ENCODE peak calls at places on chromosomes 5 and 9, in five cellular contexts. O, I, F, S and X are unnamed samples.

GRCh38 chr9:128685636-128686489 is 3.2 kb upstream of the SET start:
- DNase-seq in F (no peak), I (no peak), O (peak), S (no peak), X (no peak)

GRCh38 chr9:137313326-137313920 is 11.4 kb upstream of the NRARP start:
- DNase-seq in O (no peak), I (no peak), F (no peak), S (no peak), X (no peak)

GRCh38 chr9:127194881-127195713 is 69.5 kb upstream of the GARNL3 start:
- DNase-seq in F (peak), S (no peak), I (no peak), O (no peak), X (no peak)

GRCh38 chr9:129225815-129226214 is 47.8 kb upstream of the IER5L start:
- DNase-seq in I (peak), O (peak), F (no peak), S (no peak), X (peak)

GRCh38 chr9:25121811-25122210 is 556.4 kb downstream of the TUSC1 start:
- DNase-seq in I (no peak), S (no peak), F (no peak), O (no peak), X (no peak)

GRCh38 chr5:926416-927171 is 33.9 kb downstream of the TRIP13 start:
- DNase-seq in O (no peak), F (no peak), I (peak), S (no peak), X (peak)

GRCh38 chr5:135028791-135029467 is 5.1 kb downstream of the PITX1 start:
- DNase-seq in F (no peak), I (no peak), S (no peak), O (no peak), X (no peak)

GRCh38 chr5:18745988-18746615 is 1111.8 kb downstream of the TAF11L14 start:
- DNase-seq in O (peak), S (no peak), I (peak), F (peak), X (no peak)

GRCh38 chr9:14323083-14323968 is 9.4 kb upstream of the NFIB start:
- DNase-seq in I (no peak), S (no peak), F (peak), O (no peak), X (no peak)

GRCh38 chr9:27351438-27351837 is 54.5 kb upstream of the EQTN start:
- DNase-seq in S (no peak), F (no peak), I (no peak), O (no peak), X (no peak)

GRCh38 chr9:69931340-69931739 is 110.7 kb downstream of the CFAP95 start:
- DNase-seq in O (no peak), F (peak), S (no peak), I (no peak), X (no peak)

GRCh38 chr9:6777218-6777902 is 19.6 kb downstream of the KDM4C start:
- DNase-seq in S (no peak), F (no peak), O (no peak), I (no peak), X (peak)

GRCh38 chr5:89262030-89262429 is 379.0 kb upstream of the MEF2C start:
- DNase-seq in S (no peak), O (no peak), F (no peak), I (no peak), X (no peak)

GRCh38 chr5:35819026-35819425 is 37.7 kb upstream of the IL7R start:
- DNase-seq in O (no peak), I (no peak), S (no peak), F (no peak), X (no peak)

GRCh38 chr9:114370251-114370984 is 17.4 kb downstream of the AKNA start:
- DNase-seq in S (no peak), O (no peak), F (no peak), I (no peak), X (no peak)

GRCh38 chr5:115461506-115462290 is 82.9 kb downstream of the FEM1C start:
- DNase-seq in I (peak), F (peak), O (peak), S (no peak), X (no peak)

GRCh38 chr5:147472669-147473131 is 37.2 kb downstream of the DPYSL3 start:
- DNase-seq in S (no peak), O (no peak), F (no peak), I (no peak), X (no peak)

GRCh38 chr9:114694719-114695269 is 12.8 kb upstream of the TEX48 start:
- DNase-seq in F (no peak), S (no peak), O (no peak), I (no peak), X (no peak)

GRCh38 chr9:33452828-33453271 is 5.5 kb upstream of the AQP3 start:
- DNase-seq in F (peak), I (peak), O (peak), S (peak), X (peak)

GRCh38 chr9:16442622-16443021 is 427.8 kb downstream of the BNC2 start:
- DNase-seq in I (peak), F (peak), O (no peak), S (no peak), X (no peak)

GRCh38 chr5:6387970-6388369 is 9.6 kb upstream of the MED10 start:
- DNase-seq in I (no peak), S (no peak), F (no peak), O (no peak), X (peak)

GRCh38 chr9:35972093-35972492 is 14.1 kb upstream of the OR2S2 start:
- DNase-seq in I (no peak), S (no peak), F (no peak), O (no peak), X (no peak)

GRCh38 chr9:38079410-38080105 is 10.5 kb upstream of the SHB start:
- DNase-seq in I (peak), S (no peak), O (no peak), F (no peak), X (peak)

GRCh38 chr5:185095-186070 is 5.9 kb upstream of the LRRC14B start:
- DNase-seq in I (no peak), O (no peak), F (no peak), S (no peak), X (no peak)

GRCh38 chr5:36367524-36367923 is 65.8 kb upstream of the RANBP3L start:
- DNase-seq in F (no peak), I (peak), S (peak), O (no peak), X (no peak)

GRCh38 chr9:79046401-79046800 is 525.4 kb upstream of the TLE4 start:
- DNase-seq in S (no peak), O (no peak), F (no peak), I (no peak), X (no peak)

GRCh38 chr5:54831233-54831632 is 154.2 kb downstream of the ESM1 start:
- DNase-seq in F (no peak), I (no peak), S (no peak), O (no peak), X (no peak)

GRCh38 chr5:150258126-150258525 is 31.4 kb downstream of the CAMK2A start:
- DNase-seq in I (no peak), S (no peak), F (no peak), O (no peak), X (no peak)

GRCh38 chr5:175517824-175518450 is 39.6 kb downstream of the SFXN1 start:
- DNase-seq in I (peak), S (no peak), F (peak), O (no peak), X (no peak)

GRCh38 chr9:75851917-75852316 is 38.6 kb upstream of the PCSK5 start:
- DNase-seq in F (no peak), S (no peak), O (no peak), I (no peak), X (no peak)

GRCh38 chr5:39713224-39713911 is 288.6 kb upstream of the DAB2 start:
- DNase-seq in F (peak), I (no peak), O (no peak), S (no peak), X (no peak)

GRCh38 chr5:58849995-58850667 is 267.3 kb downstream of the RAB3C start:
- DNase-seq in O (peak), S (peak), I (peak), F (peak), X (no peak)

GRCh38 chr9:84998639-84999038 is 329.1 kb downstream of the NTRK2 start:
- DNase-seq in S (no peak), F (no peak), I (no peak), O (no peak), X (no peak)

GRCh38 chr5:170313344-170313743 is 15.8 kb upstream of the LCP2 start:
- DNase-seq in S (no peak), O (no peak), I (no peak), F (no peak), X (no peak)

GRCh38 chr5:123951204-123951977 is 439.4 kb downstream of the CSNK1G3 start:
- DNase-seq in S (no peak), I (peak), O (no peak), F (peak), X (no peak)

GRCh38 chr5:138653502-138653901 is 78.3 kb upstream of the HSPA9 start:
- DNase-seq in F (peak), O (no peak), I (no peak), S (no peak), X (no peak)
- TF ChIP-seq CTCF in F (peak), O (no peak), I (peak), S (no peak), X (peak)

DNA sequence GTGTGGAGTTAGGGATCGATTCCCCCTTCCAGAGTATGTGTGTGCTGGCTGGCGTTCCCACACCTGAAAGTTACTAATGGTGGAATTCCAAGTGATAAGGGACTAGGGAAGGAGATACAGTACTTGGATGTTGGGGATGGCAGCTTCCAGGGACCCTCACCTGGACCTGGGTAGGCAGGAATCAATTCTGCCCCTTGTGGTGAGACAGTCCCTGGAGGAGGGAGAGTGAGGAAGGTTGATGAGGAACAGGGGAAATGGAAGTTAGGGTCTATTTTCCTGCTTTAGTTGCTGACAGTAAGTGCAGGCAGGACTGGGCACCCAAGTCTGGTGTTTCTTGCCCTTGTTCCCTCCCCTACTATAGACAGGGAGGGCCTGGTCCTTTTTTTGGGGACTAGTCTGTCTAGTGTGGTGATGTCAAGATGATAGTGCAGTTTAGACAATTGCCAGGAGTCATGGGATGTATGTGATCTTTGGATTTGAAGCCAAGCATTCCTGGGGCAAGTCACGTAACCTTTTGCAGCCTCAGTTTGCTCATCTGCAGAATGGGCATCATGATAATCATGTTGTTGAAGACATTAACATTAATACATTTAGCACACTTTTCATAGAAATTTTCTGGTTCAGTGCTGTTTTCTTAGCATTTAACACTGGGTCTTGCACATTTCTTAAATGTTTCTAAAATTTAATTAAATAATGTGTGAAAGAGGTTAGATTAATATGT is 51.7 kb downstream of the DAB2IP start:
- DNase-seq in S (no peak), I (no peak), O (no peak), F (no peak), X (no peak)
- TF ChIP-seq CTCF in S (no peak), I (peak), O (no peak), F (peak), X (peak)

DNA sequence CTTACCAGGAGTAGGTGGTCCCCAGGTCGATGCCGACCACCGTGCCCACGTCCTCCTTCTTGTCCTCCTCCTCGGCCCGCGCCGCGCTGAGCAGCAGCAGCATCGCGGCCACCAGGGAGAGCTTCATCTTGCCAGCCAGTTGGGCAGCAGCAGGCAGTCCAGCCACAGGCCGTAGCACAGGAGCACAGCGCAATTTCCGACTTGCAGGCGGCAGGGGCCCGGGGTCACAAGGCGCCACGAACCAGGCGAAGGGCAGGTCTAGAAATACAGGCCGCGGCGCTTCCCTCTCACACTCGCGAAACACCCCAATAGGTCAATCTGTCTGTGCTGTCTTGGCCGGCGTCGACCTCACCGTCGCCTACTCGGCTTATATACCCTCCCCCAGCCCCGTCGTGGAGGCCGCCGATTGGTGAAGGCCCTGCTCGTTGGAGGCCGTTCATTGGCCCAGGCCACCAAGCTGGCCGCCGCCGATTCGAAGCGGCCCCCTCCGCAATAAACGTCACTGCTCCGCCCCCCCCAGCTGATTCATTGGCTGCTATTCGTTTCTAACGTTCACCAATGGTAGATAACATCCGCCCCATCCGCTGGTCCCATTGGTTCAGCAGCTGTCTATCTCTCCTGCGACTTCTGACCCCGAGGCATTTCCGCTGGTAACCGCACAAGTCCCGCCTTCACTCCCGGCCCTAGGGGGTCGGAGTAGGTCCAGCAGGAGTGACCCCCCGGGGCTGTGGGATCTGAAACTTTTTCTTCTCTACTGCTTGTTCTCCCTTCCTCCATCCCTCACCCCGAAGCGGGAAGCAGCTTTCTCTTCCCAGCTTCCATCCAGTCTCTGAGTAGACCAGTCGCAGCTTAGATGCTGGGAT is at the start of gene HSPA5:
- DNase-seq in I (peak), S (peak), O (peak), F (peak), X (peak)
- TF ChIP-seq CTCF in I (peak), S (no peak), O (no peak), F (no peak), X (peak)

DNA sequence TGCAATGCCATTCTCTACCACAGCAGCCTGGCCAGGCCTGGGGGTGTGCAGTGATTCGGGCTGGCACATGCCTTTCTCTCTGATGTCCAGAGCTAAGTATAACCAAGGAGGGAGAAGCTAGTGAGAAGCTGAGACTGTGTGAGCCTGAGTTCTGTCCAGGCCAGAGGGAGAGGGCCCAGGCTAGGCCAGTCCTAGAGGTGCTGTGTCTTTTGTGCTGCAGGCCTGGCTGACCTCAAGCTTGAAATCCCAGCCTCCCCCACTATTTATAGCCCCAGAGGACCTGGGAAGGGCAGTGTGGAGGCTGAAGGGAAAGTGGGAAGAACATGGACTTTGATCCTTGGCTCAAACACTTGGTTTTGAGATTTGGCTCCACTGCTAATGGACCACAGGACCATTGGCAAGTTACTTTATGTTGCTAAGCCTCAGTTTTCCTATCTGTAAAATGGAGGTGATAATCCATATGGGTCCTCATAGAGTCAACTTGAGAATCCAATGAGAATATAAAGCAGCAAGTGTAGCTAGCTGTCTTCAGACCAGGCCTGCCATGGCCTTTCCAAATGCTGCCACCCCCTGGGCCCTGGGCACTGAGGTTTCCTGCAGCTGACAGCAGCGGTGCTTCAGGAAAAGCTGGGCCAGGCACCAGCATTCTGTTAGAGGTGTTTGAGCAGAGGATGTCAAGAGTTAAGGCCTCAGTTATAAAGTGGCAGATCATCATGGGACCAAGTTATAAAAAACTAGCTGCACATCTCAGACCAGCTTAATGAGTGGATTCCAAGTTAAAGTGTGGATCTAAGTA is 21.1 kb downstream of the BNIP1 start:
- DNase-seq in S (no peak), I (no peak), F (no peak), O (no peak), X (no peak)
- TF ChIP-seq CTCF in S (no peak), I (no peak), F (no peak), O (no peak), X (no peak)

GRCh38 chr5:169157064-169157463 is 143.9 kb downstream of the SLIT3 start:
- DNase-seq in S (no peak), F (peak), O (no peak), I (no peak), X (no peak)

GRCh38 chr5:169161022-169161680 is 139.8 kb downstream of the SLIT3 start:
- DNase-seq in O (peak), I (peak), S (peak), F (peak), X (peak)

GRCh38 chr5:169162407-169162806 is 138.5 kb downstream of the SLIT3 start:
- DNase-seq in I (peak), O (no peak), F (peak), S (no peak), X (no peak)

GRCh38 chr5:169158764-169159163 is 142.2 kb downstream of the SLIT3 start:
- DNase-seq in F (no peak), I (no peak), S (no peak), O (no peak), X (no peak)

DNA sequence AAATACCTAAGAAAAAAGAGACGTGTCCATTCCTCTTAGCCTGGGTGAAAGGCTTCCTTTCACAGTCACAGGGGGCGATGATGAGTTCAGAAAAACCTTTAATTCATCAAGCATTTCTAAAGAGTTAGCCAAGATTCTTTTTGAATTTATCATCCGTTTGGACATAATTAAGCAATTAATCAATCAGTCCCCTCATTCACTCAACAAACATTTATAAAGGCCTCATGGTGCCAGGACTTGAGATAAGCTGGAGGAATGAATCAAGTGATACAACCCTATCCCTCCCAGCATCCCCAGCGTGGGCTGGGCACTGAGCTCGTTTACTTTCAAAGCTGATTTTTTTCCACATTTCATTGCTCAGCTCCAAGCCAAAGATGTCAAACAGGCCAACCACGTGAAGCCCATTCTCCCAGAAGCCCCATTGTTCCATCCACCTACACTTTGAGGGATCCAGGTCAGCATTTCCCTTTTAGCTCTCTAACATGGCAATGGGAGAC is 140.5 kb downstream of the SLIT3 start:
- DNase-seq in I (peak), S (no peak), O (no peak), F (peak), X (no peak)
- TF ChIP-seq CTCF in I (peak), S (no peak), O (no peak), F (peak), X (peak)

GRCh38 chr5:80712914-80713313 is 58.1 kb upstream of the DHFR start:
- DNase-seq in F (no peak), S (no peak), I (peak), O (no peak), X (no peak)

GRCh38 chr5:80711938-80712337 is 57.2 kb upstream of the DHFR start:
- DNase-seq in O (no peak), F (peak), I (peak), S (no peak), X (no peak)

GRCh38 chr5:80715887-80716286 is 61.1 kb upstream of the DHFR start:
- DNase-seq in O (no peak), S (no peak), I (no peak), F (no peak), X (no peak)

GRCh38 chr5:80714570-80715298 is 60.0 kb upstream of the DHFR start:
- DNase-seq in O (no peak), S (no peak), I (no peak), F (no peak), X (no peak)

GRCh38 chr5:80713640-80714039 is 58.9 kb upstream of the DHFR start:
- DNase-seq in F (no peak), S (no peak), I (no peak), O (no peak), X (no peak)
- TF ChIP-seq CTCF in F (no peak), S (no peak), I (no peak), O (no peak), X (no peak)

GRCh38 chr5:83924171-83924570 is 203.5 kb upstream of the HAPLN1 start:
- DNase-seq in I (peak), O (no peak), S (no peak), F (no peak), X (no peak)

GRCh38 chr5:83925952-83926351 is 205.3 kb upstream of the HAPLN1 start:
- DNase-seq in O (no peak), S (no peak), F (no peak), I (no peak), X (no peak)

GRCh38 chr5:83924891-83925290 is 204.2 kb upstream of the HAPLN1 start:
- DNase-seq in I (peak), F (peak), O (no peak), S (no peak), X (no peak)

GRCh38 chr5:83925321-83925877 is 204.7 kb upstream of the HAPLN1 start:
- DNase-seq in I (peak), F (peak), S (no peak), O (no peak), X (no peak)

GRCh38 chr5:83927140-83927733 is 206.6 kb upstream of the HAPLN1 start:
- DNase-seq in I (peak), O (peak), S (peak), F (peak), X (peak)
- TF ChIP-seq CTCF in I (peak), O (peak), S (peak), F (peak), X (peak)

GRCh38 chr5:173826179-173826920 is 61.8 kb upstream of the CPEB4 start:
- DNase-seq in F (no peak), O (no peak), S (no peak), I (no peak), X (no peak)

GRCh38 chr5:173823274-173823644 is 64.9 kb upstream of the CPEB4 start:
- DNase-seq in I (no peak), O (no peak), F (no peak), S (no peak), X (no peak)

GRCh38 chr5:173826921-173827350 is 61.2 kb upstream of the CPEB4 start:
- DNase-seq in F (no peak), S (no peak), O (no peak), I (no peak), X (no peak)

GRCh38 chr5:173823721-173824567 is 64.2 kb upstream of the CPEB4 start:
- DNase-seq in S (peak), I (peak), O (peak), F (peak), X (no peak)

GRCh38 chr5:173825215-173825865 is 62.8 kb upstream of the CPEB4 start:
- DNase-seq in F (no peak), S (no peak), I (no peak), O (no peak), X (no peak)
- TF ChIP-seq CTCF in F (no peak), S (no peak), I (no peak), O (no peak), X (no peak)